ENCODE peak calls at places on chromosomes 13 and 19, in five cellular contexts. W, H, J, M and R are unnamed samples.

GRCh38 chr19:40057166-40057565 is 1.1 kb upstream of the ZNF780B start:
- DNase-seq in H (no peak), J (no peak), W (no peak), M (no peak), R (no peak)

GRCh38 chr13:111907341-111907880 is 159.5 kb upstream of the SOX1 start:
- DNase-seq in J (no peak), W (no peak), H (peak), M (no peak), R (no peak)

GRCh38 chr13:68176486-68176885 is 946.4 kb upstream of the PCDH9 start:
- DNase-seq in M (no peak), W (no peak), J (no peak), H (no peak), R (no peak)

GRCh38 chr19:18433039-18433691 is 4.8 kb downstream of the ISYNA1 start:
- DNase-seq in J (no peak), W (no peak), H (peak), M (peak), R (peak)

GRCh38 chr13:74274946-74275345 is 140.7 kb upstream of the KLF12 start:
- DNase-seq in J (no peak), H (no peak), W (no peak), M (no peak), R (no peak)

GRCh38 chr13:113895436-113895835 is 31.6 kb upstream of the GAS6 start:
- DNase-seq in H (no peak), M (no peak), W (no peak), J (no peak), R (no peak)

GRCh38 chr13:113460064-113460555 is 6.8 kb upstream of the ADPRHL1 start:
- DNase-seq in J (no peak), W (no peak), H (no peak), M (no peak), R (peak)

GRCh38 chr19:16886305-16886880 is 2.4 kb upstream of the F2RL3 start:
- DNase-seq in W (no peak), M (no peak), H (peak), J (no peak), R (peak)

GRCh38 chr19:3551808-3552095 is 5.6 kb downstream of the MFSD12 start:
- DNase-seq in W (no peak), M (no peak), H (no peak), J (no peak), R (no peak)

GRCh38 chr13:52737900-52738299 is 1.7 kb downstream of the CNMD start:
- DNase-seq in H (no peak), M (no peak), W (no peak), J (no peak), R (no peak)

GRCh38 chr13:31908696-31909386 is 122.7 kb upstream of the FRY start:
- DNase-seq in M (no peak), W (no peak), J (no peak), H (no peak), R (no peak)

GRCh38 chr19:30596268-30596667 is 224.1 kb downstream of the ZNF536 start:
- DNase-seq in M (no peak), H (no peak), J (no peak), W (no peak), R (no peak)

GRCh38 chr19:50417138-50417849 is 1.4 kb upstream of the SPIB start:
- DNase-seq in J (no peak), H (peak), M (no peak), W (no peak), R (peak)

GRCh38 chr19:8571006-8571411 is 6.2 kb downstream of the MYO1F start:
- DNase-seq in M (no peak), W (no peak), J (no peak), H (peak), R (no peak)

GRCh38 chr13:44575741-44576395 is at the start of gene TSC22D1:
- DNase-seq in J (peak), M (peak), W (peak), H (peak), R (peak)

GRCh38 chr13:99281811-99282263 is 23.7 kb upstream of the GPR18 start:
- DNase-seq in J (peak), H (peak), W (no peak), M (no peak), R (peak)

GRCh38 chr19:35013047-35013819 is 13.1 kb downstream of the GRAMD1A start:
- DNase-seq in J (peak), H (peak), M (peak), W (peak), R (peak)

GRCh38 chr19:18223860-18224524 is 2.2 kb downstream of the PDE4C start:
- DNase-seq in M (no peak), W (no peak), J (no peak), H (peak), R (peak)

GRCh38 chr19:18807861-18808331 is 16.8 kb upstream of the COMP start:
- DNase-seq in M (no peak), W (no peak), J (no peak), H (no peak), R (no peak)

GRCh38 chr13:66887088-66887487 is 343.0 kb downstream of the PCDH9 start:
- DNase-seq in M (no peak), W (no peak), H (no peak), J (no peak), R (no peak)

GRCh38 chr13:77138813-77139212 is 111.9 kb upstream of the FBXL3 start:
- DNase-seq in W (no peak), M (no peak), J (no peak), H (no peak), R (no peak)

GRCh38 chr13:84137292-84137691 is 255.0 kb upstream of the SLITRK1 start:
- DNase-seq in W (no peak), H (peak), J (no peak), M (no peak), R (peak)

GRCh38 chr13:33606692-33607091 is 211.3 kb upstream of the RFC3 start:
- DNase-seq in J (no peak), H (no peak), M (no peak), W (no peak), R (no peak)

GRCh38 chr13:94598281-94598680 is 2.3 kb upstream of the TGDS start:
- DNase-seq in J (no peak), W (no peak), H (no peak), M (no peak), R (no peak)

GRCh38 chr13:91726666-91727065 is 328.2 kb downstream of the GPC5 start:
- DNase-seq in M (no peak), H (no peak), W (no peak), J (no peak), R (no peak)

GRCh38 chr19:3986260-3987041 is 1.2 kb upstream of the EEF2 start:
- DNase-seq in J (no peak), M (peak), H (peak), W (peak), R (peak)

GRCh38 chr19:38358071-38358470 is 16.3 kb upstream of the PSMD8 start:
- DNase-seq in J (no peak), H (no peak), M (no peak), W (no peak), R (no peak)

GRCh38 chr19:38359242-38360021 is 14.9 kb upstream of the PSMD8 start:
- DNase-seq in H (no peak), J (no peak), W (no peak), M (no peak), R (no peak)

GRCh38 chr19:38351865-38352395 is 16.3 kb downstream of the CATSPERG start:
- DNase-seq in M (no peak), J (no peak), H (no peak), W (no peak), R (no peak)

GRCh38 chr19:38360351-38360750 is 14.0 kb upstream of the PSMD8 start:
- DNase-seq in H (no peak), M (no peak), W (no peak), J (no peak), R (no peak)

DNA sequence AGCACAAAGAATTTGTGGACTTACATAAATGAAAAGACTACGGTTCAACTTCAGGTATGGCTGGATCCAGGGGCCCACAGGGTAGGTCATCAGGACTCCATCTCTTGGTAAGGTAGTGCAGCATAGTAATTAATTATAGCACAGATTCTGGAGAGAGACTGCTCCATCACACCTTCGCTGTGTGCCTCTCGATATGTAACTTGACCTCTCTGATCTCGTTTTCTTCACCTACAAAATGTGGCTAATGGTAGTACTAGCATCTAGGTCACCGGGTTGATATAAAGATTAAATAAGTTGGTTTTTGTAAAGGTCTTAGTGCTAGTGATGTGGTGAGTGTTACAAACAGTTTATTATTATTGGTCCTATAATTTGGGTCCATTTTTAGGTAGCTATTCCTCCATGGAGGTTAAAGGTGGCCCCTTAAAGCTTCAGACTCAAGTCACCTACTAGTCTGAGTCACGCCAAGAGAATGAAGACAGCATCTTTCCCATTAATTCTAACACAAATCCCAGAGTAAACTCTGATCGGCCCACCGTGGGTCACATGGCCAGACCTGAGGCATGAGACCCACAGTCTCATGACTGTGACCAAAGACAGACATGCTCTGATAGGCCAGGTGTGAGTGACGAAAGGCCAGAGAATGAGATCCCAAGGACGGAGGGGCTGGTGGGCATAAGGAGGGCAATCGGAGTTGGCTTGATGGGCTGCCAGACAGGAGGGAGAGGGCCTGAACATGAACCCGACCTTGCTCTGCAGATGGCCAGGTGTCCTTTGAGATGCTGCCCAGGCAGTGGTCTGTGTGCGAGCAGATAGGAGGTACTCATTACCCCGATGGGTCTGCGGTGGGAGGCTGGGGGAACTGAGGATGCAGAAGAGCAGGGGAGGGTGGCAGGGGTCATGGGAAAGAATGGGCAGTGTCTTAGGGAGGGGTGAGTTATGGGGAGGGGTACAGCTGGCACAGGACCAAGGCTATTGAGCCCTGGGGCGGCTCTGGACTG is 18.3 kb upstream of the PSMD8 start:
- DNase-seq in W (no peak), J (no peak), H (no peak), M (no peak), R (no peak)
- TF ChIP-seq POLR2A in W (no peak), J (no peak), H (no peak), M (no peak), R (no peak)

GRCh38 chr19:41306394-41306793 is 3.6 kb upstream of the CCDC97 start:
- DNase-seq in J (no peak), W (no peak), H (no peak), M (no peak), R (no peak)
- TF ChIP-seq POLR2A in J (no peak), W (no peak), H (no peak), M (no peak), R (no peak)

DNA sequence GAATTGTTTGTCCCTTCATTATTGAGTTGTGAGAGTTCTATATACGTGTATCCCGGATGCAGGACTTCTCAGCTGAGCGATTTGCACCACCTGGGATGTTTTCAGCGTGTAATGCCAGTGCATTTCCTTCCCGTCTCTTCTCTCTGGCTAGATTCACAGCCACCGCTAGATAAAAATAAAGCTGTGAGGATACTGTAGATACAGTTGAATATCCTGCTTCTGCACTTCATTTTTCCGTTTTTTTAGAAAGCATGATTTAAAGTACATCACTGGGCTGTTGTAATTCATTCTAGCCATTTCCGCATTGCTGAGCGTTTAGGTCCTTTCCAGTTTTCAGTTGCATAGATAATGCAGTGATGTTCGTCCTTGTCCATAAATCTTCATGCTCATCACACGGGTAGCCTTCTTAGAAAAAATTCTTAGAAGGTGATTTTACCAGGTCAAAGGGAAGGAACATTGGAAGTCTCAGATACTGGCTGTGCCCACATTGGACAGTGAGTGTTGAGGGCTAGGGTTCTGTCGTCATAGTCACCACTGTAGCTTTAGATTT is 14.7 kb downstream of the PPP1R37 start:
- DNase-seq in J (no peak), M (no peak), H (no peak), W (no peak), R (no peak)
- TF ChIP-seq POLR2A in J (no peak), M (no peak), H (no peak), W (no peak), R (no peak)

DNA sequence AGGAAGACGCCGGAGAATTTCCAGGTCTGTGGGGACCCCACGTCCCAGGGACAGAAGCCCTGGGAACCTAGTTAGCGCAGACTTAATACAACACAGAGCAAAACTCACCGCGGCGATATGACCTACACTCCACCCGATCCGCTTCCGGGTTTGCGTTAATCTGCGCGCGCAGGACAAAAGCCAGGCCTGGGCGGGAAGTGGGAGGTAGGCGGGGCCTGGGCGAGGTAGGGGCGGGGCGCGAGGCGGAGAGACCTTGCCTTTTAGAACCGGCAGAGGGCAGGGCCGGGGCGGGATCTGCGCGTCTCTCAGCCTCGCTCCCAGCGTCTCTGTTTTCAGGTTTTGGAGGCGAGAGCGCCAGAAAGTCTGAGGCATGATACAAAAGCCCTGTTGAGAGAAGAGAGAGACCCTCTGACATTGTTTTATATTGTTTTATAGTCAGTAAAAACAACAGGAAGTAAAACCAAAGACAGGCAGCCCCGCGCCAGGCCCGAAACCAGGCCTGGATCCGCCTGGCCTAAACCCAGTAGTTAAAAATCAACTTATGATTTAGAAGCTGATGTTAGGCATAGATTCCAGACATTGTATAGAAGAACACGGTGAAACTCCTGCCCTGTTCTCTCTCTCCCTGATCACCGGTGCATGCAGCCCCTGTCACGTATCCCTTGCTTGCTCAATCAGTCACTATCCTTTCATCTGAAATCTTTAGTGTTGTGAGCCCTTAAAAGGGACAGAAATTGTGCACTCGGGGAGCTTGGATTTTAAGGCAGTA is at the start of gene ZNF611:
- DNase-seq in M (peak), H (peak), W (peak), J (peak), R (peak)
- TF ChIP-seq POLR2A in M (peak), H (peak), W (peak), J (peak), R (peak)

GRCh38 chr19:43826787-43827754 is at the start of gene ZNF283:
- DNase-seq in M (peak), H (peak), J (peak), W (peak), R (peak)
- TF ChIP-seq POLR2A in M (peak), H (no peak), J (no peak), W (no peak), R (no peak)